ENCODE peak calls at places on chromosomes 4 and X, in eight cellular contexts. O is Panc1, Q is aorta, U is thoracic aorta, H is PC-3, K is uterus, J is GM23248, L is IMR-90. F is an unnamed sample. For H3K27me3, the result is how much of the 10 kb centered on the place peaks cover.

GRCh38 chrX:155966876-155967275 is 30.6 kb upstream of the IL9R start:
- DNase-seq in O (no peak), Q (no peak), U (no peak), H (peak), K (no peak), J (peak), L (no peak), F (no peak)

GRCh38 chr4:8035371-8035780 is 95.7 kb upstream of the AFAP1 start:
- DNase-seq in O (no peak), Q (no peak), U (no peak), H (no peak), K (no peak), J (no peak), L (peak), F (peak)

GRCh38 chr4:144809056-144809640 is 163.2 kb downstream of the HHIP start:
- DNase-seq in O (no peak), Q (no peak), U (no peak), H (no peak), K (no peak), J (no peak), L (no peak), F (no peak)

GRCh38 chrX:37679230-37679629 is 6.4 kb upstream of the XK start:
- DNase-seq in O (no peak), Q (no peak), U (no peak), H (peak), K (no peak), J (no peak), L (no peak), F (no peak)

GRCh38 chr4:75990129-75990528 is 616 bp downstream of the SDAD1 start:
- DNase-seq in O (no peak), Q (no peak), U (no peak), H (no peak), K (no peak), J (peak), L (peak), F (no peak)

GRCh38 chr4:105956566-105956965 is 61.3 kb downstream of the NPNT start:
- DNase-seq in O (no peak), Q (no peak), U (no peak), H (no peak), K (no peak), J (no peak), L (no peak), F (no peak)

GRCh38 chrX:129230850-129231512 is 292.3 kb downstream of the SMARCA1 start:
- DNase-seq in O (no peak), Q (no peak), U (no peak), H (no peak), K (no peak), J (no peak), L (no peak), F (peak)

GRCh38 chr4:1169171-1169671 is 3.2 kb downstream of the SPON2 start:
- DNase-seq in O (no peak), Q (no peak), U (no peak), H (no peak), K (no peak), J (no peak), L (no peak), F (no peak)

GRCh38 chr4:144709793-144710525 is 64.0 kb downstream of the HHIP start:
- DNase-seq in O (no peak), Q (no peak), U (no peak), H (peak), K (no peak), J (peak), L (peak), F (no peak)

GRCh38 chr4:186806679-186807078 is 83.0 kb upstream of the FAT1 start:
- DNase-seq in O (no peak), Q (no peak), U (no peak), H (no peak), K (no peak), J (no peak), L (no peak), F (no peak)

GRCh38 chr4:83112239-83112638 is 2.3 kb downstream of the PLAC8 start:
- DNase-seq in O (no peak), Q (no peak), U (no peak), H (no peak), K (no peak), J (no peak), L (no peak), F (no peak)
- H3K4me3 ChIP-seq in O (peak), Q (no peak), U (no peak), H (no peak), K (no peak), J (no peak), L (no peak), F (no peak)

GRCh38 chr4:164379694-164380093 is 374.2 kb upstream of the SMIM31 start:
- DNase-seq in O (no peak), Q (no peak), U (no peak), H (no peak), K (no peak), J (no peak), L (no peak), F (no peak)

GRCh38 chr4:164383187-164384181 is 370.4 kb upstream of the SMIM31 start:
- DNase-seq in O (no peak), Q (peak), U (no peak), H (no peak), K (peak), J (peak), L (peak), F (peak)

GRCh38 chr4:164381859-164382258 is 372.1 kb upstream of the SMIM31 start:
- DNase-seq in O (no peak), Q (no peak), U (no peak), H (no peak), K (no peak), J (no peak), L (no peak), F (no peak)

DNA sequence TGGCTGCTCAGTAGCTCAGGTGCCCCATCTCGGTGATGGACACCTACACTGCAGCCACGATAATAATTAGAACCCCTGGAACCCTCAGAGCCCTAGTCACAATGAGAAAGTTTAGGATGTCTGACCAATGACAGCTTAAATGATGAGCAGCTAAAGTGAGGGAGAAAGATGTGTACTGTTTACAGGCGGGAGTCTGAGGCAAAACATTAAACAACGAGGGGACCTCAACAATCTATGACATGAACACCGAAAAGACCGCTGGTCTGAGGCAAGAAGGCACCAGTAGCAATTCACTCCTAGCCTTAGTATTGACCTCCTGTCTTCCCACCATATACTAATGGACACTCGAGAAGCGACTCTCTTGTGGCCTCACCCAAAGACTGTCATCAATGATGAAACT is 369.5 kb upstream of the SMIM31 start:
- DNase-seq in O (no peak), Q (no peak), U (no peak), H (no peak), K (no peak), J (no peak), L (no peak), F (no peak)
- H3K27me3 ChIP-seq in O (under half), Q (under half), U (under half), H (under half), K (under half), J (under half), L (under half), F (half or more)

GRCh38 chr4:80566203-80566872 is 230.8 kb downstream of the CFAP299 start:
- DNase-seq in O (no peak), Q (no peak), U (no peak), H (peak), K (no peak), J (peak), L (no peak), F (no peak)
- H3K4me3 ChIP-seq in O (peak), Q (no peak), U (no peak), H (peak), K (no peak), J (peak), L (peak), F (no peak)

DNA sequence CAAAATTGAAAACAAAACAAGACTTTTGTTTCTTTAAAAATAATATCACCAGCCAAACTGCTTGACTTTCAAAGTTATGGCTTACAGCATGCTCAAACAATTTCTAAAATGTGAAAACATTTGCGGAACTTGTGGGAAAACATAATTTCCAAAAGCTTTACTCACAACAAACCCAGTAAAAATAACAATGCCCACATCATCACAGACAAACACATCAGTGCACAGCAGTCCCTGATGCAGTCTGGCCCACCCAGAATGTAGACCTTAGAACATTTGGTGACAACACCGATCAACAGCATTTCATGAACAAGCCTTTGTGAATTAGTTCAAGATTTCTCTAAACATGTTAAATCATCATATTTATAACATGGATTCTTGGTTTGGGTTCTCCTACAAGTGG is 98.9 kb downstream of the ARHGAP6 start:
- DNase-seq in O (no peak), Q (no peak), U (no peak), H (no peak), K (no peak), J (no peak), L (no peak), F (no peak)
- H3K27me3 ChIP-seq in O (under half), Q (under half), U (under half), H (under half), K (under half), J (under half), L (under half), F (under half)

GRCh38 chrX:100864967-100865366 is 9.2 kb downstream of the NOX1 start:
- DNase-seq in O (no peak), Q (no peak), U (no peak), H (peak), K (no peak), J (peak), L (peak), F (peak)

GRCh38 chrX:100868273-100868672 is 5.9 kb downstream of the NOX1 start:
- DNase-seq in O (no peak), Q (no peak), U (no peak), H (no peak), K (no peak), J (no peak), L (no peak), F (no peak)

DNA sequence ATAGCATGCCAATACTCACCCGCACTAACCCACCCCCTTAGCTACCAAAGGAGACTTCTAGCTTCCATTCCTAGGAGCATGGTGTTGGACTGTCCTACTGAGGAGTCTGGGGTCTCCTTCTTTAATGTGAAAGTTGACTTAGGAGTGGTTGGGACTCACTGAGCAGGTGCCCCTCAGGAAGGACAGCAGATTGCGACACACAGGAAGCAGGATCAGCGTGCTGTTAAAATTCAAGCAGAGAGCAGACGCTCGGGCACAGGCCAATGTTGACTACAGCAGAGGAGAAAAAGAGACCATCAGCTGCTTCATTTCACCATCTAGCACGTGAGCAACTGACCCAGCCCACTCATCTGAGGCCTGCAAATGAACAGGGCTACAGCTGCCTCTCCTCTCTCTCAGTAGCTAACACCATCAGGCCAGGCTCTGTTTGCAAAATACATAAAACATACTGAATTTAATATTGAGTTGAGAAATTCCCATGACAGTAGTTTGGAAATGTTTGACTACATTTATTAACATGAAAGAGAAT is 10.8 kb downstream of the NOX1 start:
- DNase-seq in O (no peak), Q (no peak), U (no peak), H (no peak), K (peak), J (no peak), L (no peak), F (no peak)
- H3K4me3 ChIP-seq in O (no peak), Q (no peak), U (no peak), H (no peak), K (no peak), J (no peak), L (no peak), F (no peak)

DNA sequence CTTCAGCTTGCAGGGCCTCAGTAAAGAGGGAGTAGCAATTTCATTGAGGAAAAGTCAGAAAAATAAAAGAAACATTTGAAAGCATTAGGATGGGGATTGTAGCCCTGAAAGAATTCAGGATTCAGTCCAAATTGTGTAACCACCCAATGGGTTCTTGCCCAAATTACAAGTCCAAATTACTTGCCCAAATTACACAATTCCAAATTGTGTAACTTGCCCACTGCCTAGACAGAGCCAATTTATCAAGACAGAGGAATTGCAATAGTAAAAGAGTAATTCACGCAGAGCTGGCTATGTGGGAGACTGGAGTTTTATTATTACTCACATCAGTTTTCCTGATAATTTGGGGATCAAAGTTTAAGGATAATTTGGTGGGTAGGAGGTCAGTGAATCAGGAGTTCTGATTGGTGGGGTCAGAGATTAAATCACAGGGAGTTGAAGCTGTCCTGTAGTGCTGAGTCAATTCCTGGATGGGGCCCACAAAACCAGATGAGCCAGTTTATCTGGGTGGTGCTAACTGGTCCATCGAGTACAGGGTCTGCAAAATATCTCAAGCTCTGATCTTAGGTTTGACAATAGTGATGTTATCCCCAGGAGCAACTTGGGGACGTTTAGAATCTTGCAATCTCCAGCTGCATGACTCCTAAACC is 18.1 kb upstream of the PAGE5 start:
- DNase-seq in O (no peak), Q (no peak), U (no peak), H (peak), K (no peak), J (peak), L (no peak), F (no peak)
- H3K27me3 ChIP-seq in O (under half), Q (under half), U (under half), H (under half), K (under half), J (under half), L (under half), F (under half)

DNA sequence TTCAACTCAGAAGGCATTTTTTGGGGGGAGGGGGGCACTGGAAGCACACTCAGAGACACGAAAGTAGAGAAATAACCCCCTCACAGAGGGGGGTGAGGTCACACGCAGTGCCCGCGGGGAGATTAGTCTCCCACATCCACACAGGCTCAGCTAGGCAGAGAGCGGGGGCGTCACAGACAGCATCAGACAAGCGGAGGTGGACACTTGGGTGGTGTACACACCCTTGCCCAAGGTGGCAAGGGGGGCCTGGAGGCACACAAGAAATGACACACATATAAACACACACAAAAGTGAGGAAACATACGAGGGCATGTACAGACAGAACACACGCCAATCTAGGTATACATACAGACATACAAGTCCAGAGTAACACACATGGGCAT is 637 bp upstream of the SYN1 start:
- DNase-seq in O (no peak), Q (no peak), U (no peak), H (no peak), K (no peak), J (no peak), L (no peak), F (no peak)
- H3K4me3 ChIP-seq in O (no peak), Q (no peak), U (no peak), H (no peak), K (no peak), J (no peak), L (no peak), F (no peak)

GRCh38 chr4:80207664-80208063 is 10.4 kb downstream of the PRDM8 start:
- DNase-seq in O (no peak), Q (no peak), U (no peak), H (no peak), K (no peak), J (no peak), L (no peak), F (no peak)

GRCh38 chr4:80210549-80210948 is 13.2 kb downstream of the PRDM8 start:
- DNase-seq in O (no peak), Q (no peak), U (no peak), H (no peak), K (no peak), J (no peak), L (no peak), F (no peak)

GRCh38 chr4:80207172-80207583 is 9.9 kb downstream of the PRDM8 start:
- DNase-seq in O (no peak), Q (no peak), U (no peak), H (no peak), K (no peak), J (no peak), L (no peak), F (no peak)

GRCh38 chr4:80209302-80209701 is 12.0 kb downstream of the PRDM8 start:
- DNase-seq in O (no peak), Q (no peak), U (no peak), H (no peak), K (no peak), J (no peak), L (no peak), F (no peak)

DNA sequence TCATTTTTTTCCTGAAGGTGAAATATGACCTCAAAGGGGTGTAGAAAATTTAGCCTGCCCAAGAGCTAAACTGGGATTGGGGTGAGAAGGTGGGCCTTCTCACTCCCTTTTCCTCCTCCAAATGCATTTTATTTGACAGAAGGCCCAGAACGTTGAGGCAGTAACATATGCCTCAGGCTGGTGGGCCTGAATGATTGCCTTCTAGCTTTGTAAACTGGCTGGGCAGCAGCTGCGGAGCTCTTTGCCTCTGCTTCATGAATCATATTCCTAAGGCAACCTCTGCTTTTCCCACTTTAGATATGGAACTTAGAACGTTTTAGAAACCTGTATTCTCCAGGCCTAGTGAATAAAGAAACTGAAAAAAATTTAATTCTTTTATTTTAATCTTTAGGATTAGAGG is 11.3 kb downstream of the PRDM8 start:
- DNase-seq in O (no peak), Q (no peak), U (no peak), H (no peak), K (no peak), J (no peak), L (peak), F (no peak)
- H3K27me3 ChIP-seq in O (under half), Q (under half), U (under half), H (under half), K (under half), J (under half), L (under half), F (half or more)

F was measured in cardiac muscle cell.